ENCODE peak calls at places on chromosomes 3 and 15, in six cellular contexts. One of them, this sample, is unnamed.

GRCh38 chr3:61158152-61158551 is 93.1 kb downstream of the FHIT start:
- DNase-seq in neural crest cell: no peak
- DNase-seq in stimulated activated CD4-positive, alpha-beta T cell treated with anti-CD3 and anti-CD28 coated beads, Interleukin-2, amount 100 ng/mL, for 48 hours: no peak
- DNase-seq in mucosa of descending colon: no peak
- DNase-seq in fibroblast of pulmonary artery: no peak
- DNase-seq in spleen: no peak
- DNase-seq in this sample: no peak

GRCh38 chr15:31065824-31066223 is 35.7 kb downstream of the TRPM1 start:
- DNase-seq in stimulated activated CD4-positive, alpha-beta T cell treated with anti-CD3 and anti-CD28 coated beads, Interleukin-2, amount 100 ng/mL, for 48 hours: no peak
- DNase-seq in mucosa of descending colon: no peak
- DNase-seq in spleen: no peak
- DNase-seq in neural crest cell: no peak
- DNase-seq in fibroblast of pulmonary artery: no peak
- DNase-seq in this sample: no peak

GRCh38 chr15:40452296-40453090 is 11.7 kb downstream of the BAHD1 start:
- DNase-seq in spleen: no peak
- DNase-seq in fibroblast of pulmonary artery: no peak
- DNase-seq in neural crest cell: no peak
- DNase-seq in stimulated activated CD4-positive, alpha-beta T cell treated with anti-CD3 and anti-CD28 coated beads, Interleukin-2, amount 100 ng/mL, for 48 hours: no peak
- DNase-seq in mucosa of descending colon: no peak
- DNase-seq in this sample: no peak

GRCh38 chr3:75101329-75102147 is 487.1 kb upstream of the CNTN3 start:
- DNase-seq in neural crest cell: peak; percentile 45
- DNase-seq in spleen: no peak
- DNase-seq in fibroblast of pulmonary artery: no peak
- DNase-seq in mucosa of descending colon: no peak
- DNase-seq in stimulated activated CD4-positive, alpha-beta T cell treated with anti-CD3 and anti-CD28 coated beads, Interleukin-2, amount 100 ng/mL, for 48 hours: no peak
- DNase-seq in this sample: no peak

GRCh38 chr3:9916734-9917680 is at the start of gene IL17RC:
- DNase-seq in spleen: peak; percentile 90
- DNase-seq in fibroblast of pulmonary artery: peak; percentile 84
- DNase-seq in neural crest cell: peak; percentile 27
- DNase-seq in mucosa of descending colon: peak; percentile 90
- DNase-seq in stimulated activated CD4-positive, alpha-beta T cell treated with anti-CD3 and anti-CD28 coated beads, Interleukin-2, amount 100 ng/mL, for 48 hours: peak; percentile 42
- DNase-seq in this sample: peak; percentile 80

GRCh38 chr15:37218351-37218916 is 118.1 kb upstream of the MEIS2 start:
- DNase-seq in fibroblast of pulmonary artery: no peak
- DNase-seq in spleen: no peak
- DNase-seq in neural crest cell: no peak
- DNase-seq in mucosa of descending colon: no peak
- DNase-seq in stimulated activated CD4-positive, alpha-beta T cell treated with anti-CD3 and anti-CD28 coated beads, Interleukin-2, amount 100 ng/mL, for 48 hours: no peak
- DNase-seq in this sample: no peak

GRCh38 chr3:173411288-173412064 is 13.9 kb downstream of the NLGN1 start:
- DNase-seq in fibroblast of pulmonary artery: peak; percentile 59
- DNase-seq in mucosa of descending colon: peak; percentile 20
- DNase-seq in stimulated activated CD4-positive, alpha-beta T cell treated with anti-CD3 and anti-CD28 coated beads, Interleukin-2, amount 100 ng/mL, for 48 hours: no peak
- DNase-seq in spleen: no peak
- DNase-seq in neural crest cell: peak; percentile 6
- DNase-seq in this sample: peak; percentile 33

GRCh38 chr3:52216585-52217408 is 8.6 kb downstream of the TLR9 start:
- DNase-seq in stimulated activated CD4-positive, alpha-beta T cell treated with anti-CD3 and anti-CD28 coated beads, Interleukin-2, amount 100 ng/mL, for 48 hours: no peak
- DNase-seq in mucosa of descending colon: peak; percentile 87
- DNase-seq in spleen: peak; percentile 78
- DNase-seq in fibroblast of pulmonary artery: peak; percentile 93
- DNase-seq in neural crest cell: no peak
- DNase-seq in this sample: no peak

GRCh38 chr15:45827275-45827674 is 192.4 kb downstream of the SQOR start:
- DNase-seq in mucosa of descending colon: no peak
- DNase-seq in spleen: no peak
- DNase-seq in fibroblast of pulmonary artery: peak; percentile 6
- DNase-seq in neural crest cell: no peak
- DNase-seq in stimulated activated CD4-positive, alpha-beta T cell treated with anti-CD3 and anti-CD28 coated beads, Interleukin-2, amount 100 ng/mL, for 48 hours: no peak
- DNase-seq in this sample: no peak

This sample was measured in HEK293T.